ENCODE peak calls at places on chromosomes 5 and 9, in seven cellular contexts. One of them, this sample, is unnamed.

GRCh38 chr5:141848771-141849370 is 29.3 kb downstream of the PCDH1 start:
- DNase-seq in substantia nigra: no peak
- DNase-seq in anterior cingulate cortex: no peak
- DNase-seq in activated T-cell treated with anti-CD3 and anti-CD28 coated beads, Interleukin-2, amount 50 U/mL, for 48 hours: no peak
- DNase-seq in islet precursor cell: peak; percentile 93
- DNase-seq in head of caudate nucleus: no peak
- DNase-seq in bronchial epithelial cell: peak; percentile 97
- DNase-seq in this sample: no peak

GRCh38 chr9:120931278-120932085 is 4.9 kb upstream of the TRAF1 start:
- DNase-seq in anterior cingulate cortex: no peak
- DNase-seq in bronchial epithelial cell: peak; percentile 69
- DNase-seq in activated T-cell treated with anti-CD3 and anti-CD28 coated beads, Interleukin-2, amount 50 U/mL, for 48 hours: peak; percentile 74
- DNase-seq in substantia nigra: no peak
- DNase-seq in head of caudate nucleus: no peak
- DNase-seq in islet precursor cell: peak; percentile 14
- DNase-seq in this sample: peak; percentile 30

GRCh38 chr5:113489299-113489698 is 1.0 kb upstream of the MCC start:
- DNase-seq in anterior cingulate cortex: no peak
- DNase-seq in substantia nigra: no peak
- DNase-seq in islet precursor cell: peak; percentile 93
- DNase-seq in head of caudate nucleus: no peak
- DNase-seq in activated T-cell treated with anti-CD3 and anti-CD28 coated beads, Interleukin-2, amount 50 U/mL, for 48 hours: peak; percentile 22
- DNase-seq in bronchial epithelial cell: peak; percentile 99
- DNase-seq in this sample: no peak

GRCh38 chr5:83721878-83722779 is 1.5 kb upstream of the HAPLN1 start:
- DNase-seq in anterior cingulate cortex: peak; percentile 31
- DNase-seq in substantia nigra: no peak
- DNase-seq in bronchial epithelial cell: peak; percentile 4
- DNase-seq in islet precursor cell: peak; percentile 94
- DNase-seq in head of caudate nucleus: peak; percentile 82
- DNase-seq in activated T-cell treated with anti-CD3 and anti-CD28 coated beads, Interleukin-2, amount 50 U/mL, for 48 hours: peak; percentile 46
- DNase-seq in this sample: peak; percentile 79

GRCh38 chr5:77230727-77231469 is 20.4 kb downstream of the PDE8B start:
- DNase-seq in head of caudate nucleus: no peak
- DNase-seq in substantia nigra: no peak
- DNase-seq in activated T-cell treated with anti-CD3 and anti-CD28 coated beads, Interleukin-2, amount 50 U/mL, for 48 hours: no peak
- DNase-seq in islet precursor cell: no peak
- DNase-seq in bronchial epithelial cell: no peak
- DNase-seq in anterior cingulate cortex: no peak
- DNase-seq in this sample: no peak

GRCh38 chr9:91489391-91489899 is 65.8 kb upstream of the NFIL3 start:
- DNase-seq in islet precursor cell: no peak
- DNase-seq in activated T-cell treated with anti-CD3 and anti-CD28 coated beads, Interleukin-2, amount 50 U/mL, for 48 hours: peak; percentile 38
- DNase-seq in head of caudate nucleus: no peak
- DNase-seq in bronchial epithelial cell: no peak
- DNase-seq in anterior cingulate cortex: no peak
- DNase-seq in substantia nigra: no peak
- DNase-seq in this sample: peak; percentile 15

GRCh38 chr9:92664394-92665152 is 5.4 kb downstream of the IPPK start:
- DNase-seq in islet precursor cell: no peak
- DNase-seq in anterior cingulate cortex: no peak
- DNase-seq in bronchial epithelial cell: no peak
- DNase-seq in activated T-cell treated with anti-CD3 and anti-CD28 coated beads, Interleukin-2, amount 50 U/mL, for 48 hours: peak; percentile 47
- DNase-seq in substantia nigra: no peak
- DNase-seq in head of caudate nucleus: no peak
- DNase-seq in this sample: peak; percentile 56

GRCh38 chr5:43623048-43623447 is 20.1 kb downstream of the NNT start:
- DNase-seq in substantia nigra: no peak
- DNase-seq in bronchial epithelial cell: no peak
- DNase-seq in islet precursor cell: no peak
- DNase-seq in head of caudate nucleus: no peak
- DNase-seq in anterior cingulate cortex: no peak
- DNase-seq in activated T-cell treated with anti-CD3 and anti-CD28 coated beads, Interleukin-2, amount 50 U/mL, for 48 hours: no peak
- DNase-seq in this sample: peak; percentile 53

GRCh38 chr5:123518111-123518510 is 6.1 kb downstream of the CSNK1G3 start:
- DNase-seq in bronchial epithelial cell: no peak
- DNase-seq in head of caudate nucleus: no peak
- DNase-seq in activated T-cell treated with anti-CD3 and anti-CD28 coated beads, Interleukin-2, amount 50 U/mL, for 48 hours: no peak
- DNase-seq in islet precursor cell: no peak
- DNase-seq in anterior cingulate cortex: no peak
- DNase-seq in substantia nigra: no peak
- DNase-seq in this sample: no peak